ENCODE peak calls at places on chromosomes 6 and 20, in eight cellular contexts. A is aorta, X is right cardiac atrium, T is right lobe of liver, H is right atrium auricular region, C is psoas muscle, J is NT2/D1, G is upper lobe of right lung. I is an unnamed sample.

GRCh38 chr20:7499201-7499600 is 441.1 kb downstream of the HAO1 start:
- DNase-seq in A (no peak), X (no peak), T (no peak), H (no peak), C (no peak), J (no peak), G (no peak), I (no peak)

GRCh38 chr20:10647471-10647870 is 26.3 kb downstream of the JAG1 start:
- DNase-seq in A (no peak), X (no peak), T (no peak), H (no peak), C (no peak), J (no peak), G (no peak), I (no peak)

GRCh38 chr20:1757072-1757471 is 99.5 kb upstream of the SIRPG start:
- DNase-seq in A (no peak), X (no peak), T (no peak), H (no peak), C (no peak), J (no peak), G (no peak), I (no peak)

GRCh38 chr20:2387580-2387979 is 6.9 kb downstream of the TGM6 start:
- DNase-seq in A (no peak), X (no peak), T (no peak), H (no peak), C (no peak), J (no peak), G (no peak), I (no peak)

GRCh38 chr20:53763707-53764415 is 170.2 kb upstream of the ZNF217 start:
- DNase-seq in A (no peak), X (no peak), T (peak; percentile 63), H (no peak), C (no peak), J (peak; percentile 84), G (no peak), I (peak; percentile 61)

GRCh38 chr6:96856822-96857221 is 19.5 kb upstream of the GPR63 start:
- DNase-seq in A (no peak), X (no peak), T (no peak), H (no peak), C (no peak), J (no peak), G (no peak), I (no peak)

GRCh38 chr20:64240243-64241015 is 15.1 kb upstream of the PCMTD2 start:
- DNase-seq in A (no peak), X (no peak), T (peak; percentile 45), H (no peak), C (peak; percentile 32), J (no peak), G (peak; percentile 58), I (peak; percentile 12)

GRCh38 chr6:35051997-35052583 is 89.0 kb downstream of the TCP11 start:
- DNase-seq in A (peak; percentile 9), X (no peak), T (no peak), H (no peak), C (no peak), J (no peak), G (peak; percentile 2), I (no peak)

GRCh38 chr6:34981951-34982350 is 92.9 kb downstream of the ANKS1A start:
- DNase-seq in A (no peak), X (no peak), T (no peak), H (no peak), C (no peak), J (no peak), G (no peak), I (no peak)

GRCh38 chr6:159126590-159126989 is 42.6 kb upstream of the FNDC1 start:
- DNase-seq in A (no peak), X (peak; percentile 84), T (no peak), H (no peak), C (peak; percentile 86), J (no peak), G (no peak), I (no peak)

GRCh38 chr20:63635431-63636141 is 8.7 kb upstream of the GMEB2 start:
- DNase-seq in A (peak; percentile 60), X (no peak), T (no peak), H (no peak), C (no peak), J (no peak), G (peak; percentile 73), I (no peak)

GRCh38 chr20:56274156-56274555 is 25.6 kb downstream of the MC3R start:
- DNase-seq in A (no peak), X (no peak), T (no peak), H (no peak), C (no peak), J (no peak), G (no peak), I (no peak)

GRCh38 chr6:28218312-28219248 is 6.5 kb upstream of the ZSCAN9 start:
- DNase-seq in A (peak; percentile 88), X (peak; percentile 93), T (peak; percentile 82), H (peak; percentile 67), C (peak; percentile 86), J (no peak), G (peak; percentile 93), I (peak; percentile 87)

GRCh38 chr6:109695468-109695867 is 4.4 kb downstream of the FIG4 start:
- DNase-seq in A (no peak), X (no peak), T (no peak), H (no peak), C (no peak), J (no peak), G (no peak), I (no peak)

GRCh38 chr6:68718379-68719073 is 83.4 kb downstream of the ADGRB3 start:
- DNase-seq in A (no peak), X (no peak), T (no peak), H (no peak), C (no peak), J (no peak), G (no peak), I (no peak)

GRCh38 chr6:162344935-162345599 is 382.5 kb downstream of the PRKN start:
- DNase-seq in A (no peak), X (no peak), T (no peak), H (no peak), C (no peak), J (no peak), G (no peak), I (no peak)

GRCh38 chr6:7218586-7218985 is 94.4 kb downstream of the SSR1 start:
- DNase-seq in A (no peak), X (no peak), T (no peak), H (no peak), C (no peak), J (no peak), G (no peak), I (no peak)

GRCh38 chr6:86331265-86331840 is 606.0 kb upstream of the HTR1E start:
- DNase-seq in A (no peak), X (no peak), T (no peak), H (no peak), C (no peak), J (no peak), G (no peak), I (no peak)

GRCh38 chr20:52958206-52958605 is 14.0 kb upstream of the TSHZ2 start:
- DNase-seq in A (no peak), X (no peak), T (no peak), H (no peak), C (no peak), J (no peak), G (no peak), I (no peak)

GRCh38 chr20:10430000-10430466 is 4.0 kb downstream of the MKKS start:
- DNase-seq in A (no peak), X (no peak), T (no peak), H (no peak), C (no peak), J (no peak), G (no peak), I (no peak)

GRCh38 chr20:42018979-42019378 is 400.8 kb upstream of the CHD6 start:
- DNase-seq in A (no peak), X (no peak), T (no peak), H (no peak), C (no peak), J (peak; percentile 18), G (no peak), I (no peak)

GRCh38 chr6:136669299-136669699 is 119.1 kb upstream of the MAP7 start:
- DNase-seq in A (no peak), X (no peak), T (no peak), H (no peak), C (no peak), J (no peak), G (no peak), I (no peak)

GRCh38 chr20:34994509-34995131 is 39.0 kb downstream of the MYH7B start:
- DNase-seq in A (no peak), X (peak; percentile 37), T (peak; percentile 78), H (no peak), C (no peak), J (no peak), G (no peak), I (no peak)

DNA sequence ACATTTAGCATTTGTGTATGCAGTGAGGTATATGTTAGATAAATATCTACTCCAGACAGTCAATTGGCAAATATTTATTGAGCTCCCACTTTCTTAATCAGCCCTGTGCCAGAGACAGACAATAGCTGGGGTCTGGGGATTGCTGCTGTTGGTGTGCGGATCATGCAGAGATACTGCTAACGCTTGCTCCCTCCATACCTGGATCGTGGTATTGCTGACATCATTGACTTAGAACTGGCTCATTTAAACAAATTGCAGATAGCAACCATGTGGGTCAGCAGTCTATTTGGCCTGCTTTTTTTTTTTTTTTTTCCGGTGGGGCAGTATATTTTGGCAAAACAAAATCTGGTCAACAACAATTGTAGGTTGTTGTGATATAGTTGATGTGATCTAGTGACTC is 9.5 kb downstream of the ARID1B start:
- DNase-seq in A (no peak), X (no peak), T (no peak), H (no peak), C (no peak), J (no peak), G (no peak), I (no peak)
- H3K4me1 ChIP-seq in A (peaks cover 11% of the 10 kb centered on the region), X (peaks cover 23% of the 10 kb centered on the region), T (peaks cover 22% of the 10 kb centered on the region), H (no peaks in the 10 kb centered on the region), C (peaks cover 81% of the 10 kb centered on the region), J (no peaks in the 10 kb centered on the region), G (peaks cover 44% of the 10 kb centered on the region), I (peaks cover 40% of the 10 kb centered on the region)

GRCh38 chr6:15402401-15403045 is 156.7 kb downstream of the JARID2 start:
- DNase-seq in A (no peak), X (no peak), T (no peak), H (no peak), C (no peak), J (no peak), G (no peak), I (no peak)
- H3K4me3 ChIP-seq in A (no peak overlapping the region), X (no peak overlapping the region), T (no peak overlapping the region), H (no peak overlapping the region), C (no peak overlapping the region), J (no peak overlapping the region), G (no peak overlapping the region), I (no peak overlapping the region)

DNA sequence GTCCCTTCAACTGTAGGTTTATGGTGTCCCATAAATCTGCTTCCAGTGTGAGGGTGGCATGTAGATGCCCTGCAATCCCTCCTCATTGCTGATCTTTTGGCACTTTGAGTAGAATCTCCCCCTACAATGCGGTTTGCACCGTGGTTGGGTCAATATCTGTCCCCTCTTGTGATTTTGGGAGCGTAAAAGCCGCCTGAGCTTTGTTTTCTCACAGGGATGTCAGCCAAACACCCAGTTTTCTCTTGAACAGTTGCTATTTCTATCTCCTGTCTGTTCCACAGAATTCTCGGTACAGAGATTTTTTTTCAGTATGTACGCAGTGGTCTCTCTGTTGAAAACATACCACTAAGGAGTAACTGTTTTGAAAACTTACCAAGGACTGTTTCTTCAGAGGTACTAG is 21.8 kb downstream of the CDS2 start:
- DNase-seq in A (no peak), X (no peak), T (peak; percentile 49), H (no peak), C (no peak), J (no peak), G (no peak), I (no peak)
- H3K4me1 ChIP-seq in A (peaks cover 26% of the 10 kb centered on the region), X (peaks cover 26% of the 10 kb centered on the region), T (peaks cover 98% of the 10 kb centered on the region), H (no peaks in the 10 kb centered on the region), C (peaks cover 73% of the 10 kb centered on the region), J (peaks cover 6% of the 10 kb centered on the region), G (peaks cover 59% of the 10 kb centered on the region), I (peaks cover 3% of the 10 kb centered on the region)

GRCh38 chr6:71204741-71205140 is 83.9 kb upstream of the OGFRL1 start:
- DNase-seq in A (no peak), X (no peak), T (no peak), H (no peak), C (no peak), J (no peak), G (no peak), I (no peak)
- H3K4me3 ChIP-seq in A (no peak overlapping the region), X (no peak overlapping the region), T (no peak overlapping the region), H (no peak overlapping the region), C (no peak overlapping the region), J (no peak overlapping the region), G (no peak overlapping the region), I (no peak overlapping the region)